ENCODE peak calls at places on chromosomes 6 and 20, in eight cellular contexts. One of them, this sample, is unnamed.

GRCh38 chr6:138520463-138520862 is 21.2 kb upstream of the NHSL1 start:
- DNase-seq in activated CD8-positive, alpha-beta memory T cell treated with anti-CD3 and anti-CD28 coated beads for 4 hours: no peak
- DNase-seq in mesothelial cell of epicardium: no peak
- DNase-seq in NCI-H1092: no peak
- DNase-seq in mucosa of gallbladder: no peak
- DNase-seq in stomach: no peak
- DNase-seq in NCI-H1105: no peak
- DNase-seq in NCI-H2081: no peak
- DNase-seq in this sample: no peak

GRCh38 chr20:63686492-63687321 is 9.7 kb upstream of the TNFRSF6B start:
- DNase-seq in NCI-H1092: no peak
- DNase-seq in mucosa of gallbladder: peak
- DNase-seq in activated CD8-positive, alpha-beta memory T cell treated with anti-CD3 and anti-CD28 coated beads for 4 hours: no peak
- DNase-seq in NCI-H2081: no peak
- DNase-seq in mesothelial cell of epicardium: no peak
- DNase-seq in stomach: peak
- DNase-seq in NCI-H1105: no peak
- DNase-seq in this sample: no peak

GRCh38 chr20:58141971-58142842 is 86.2 kb downstream of the ANKRD60 start:
- DNase-seq in NCI-H1105: no peak
- DNase-seq in mucosa of gallbladder: no peak
- DNase-seq in NCI-H1092: no peak
- DNase-seq in mesothelial cell of epicardium: no peak
- DNase-seq in stomach: no peak
- DNase-seq in activated CD8-positive, alpha-beta memory T cell treated with anti-CD3 and anti-CD28 coated beads for 4 hours: no peak
- DNase-seq in NCI-H2081: no peak
- DNase-seq in this sample: no peak

GRCh38 chr6:53530346-53530745 is 14.6 kb downstream of the GCLC start:
- DNase-seq in mesothelial cell of epicardium: no peak
- DNase-seq in activated CD8-positive, alpha-beta memory T cell treated with anti-CD3 and anti-CD28 coated beads for 4 hours: no peak
- DNase-seq in NCI-H1105: no peak
- DNase-seq in mucosa of gallbladder: peak
- DNase-seq in NCI-H1092: no peak
- DNase-seq in stomach: no peak
- DNase-seq in NCI-H2081: no peak
- DNase-seq in this sample: no peak

GRCh38 chr20:31608256-31608980 is 3.3 kb downstream of the ID1 start:
- DNase-seq in mucosa of gallbladder: peak
- DNase-seq in stomach: peak
- DNase-seq in mesothelial cell of epicardium: peak
- DNase-seq in NCI-H1092: peak
- DNase-seq in NCI-H1105: peak
- DNase-seq in NCI-H2081: peak
- DNase-seq in activated CD8-positive, alpha-beta memory T cell treated with anti-CD3 and anti-CD28 coated beads for 4 hours: no peak
- DNase-seq in this sample: peak

GRCh38 chr20:13298692-13299373 is 77.8 kb downstream of the ISM1 start:
- DNase-seq in stomach: no peak
- DNase-seq in mesothelial cell of epicardium: no peak
- DNase-seq in activated CD8-positive, alpha-beta memory T cell treated with anti-CD3 and anti-CD28 coated beads for 4 hours: no peak
- DNase-seq in NCI-H1092: no peak
- DNase-seq in NCI-H1105: no peak
- DNase-seq in NCI-H2081: no peak
- DNase-seq in mucosa of gallbladder: no peak
- DNase-seq in this sample: no peak

GRCh38 chr20:41615110-41615509 is 3.1 kb downstream of the CHD6 start:
- DNase-seq in activated CD8-positive, alpha-beta memory T cell treated with anti-CD3 and anti-CD28 coated beads for 4 hours: no peak
- DNase-seq in NCI-H2081: no peak
- DNase-seq in NCI-H1092: no peak
- DNase-seq in stomach: no peak
- DNase-seq in mesothelial cell of epicardium: no peak
- DNase-seq in mucosa of gallbladder: no peak
- DNase-seq in NCI-H1105: no peak
- DNase-seq in this sample: no peak

GRCh38 chr6:170190046-170190445 is 100.8 kb downstream of the DLL1 start:
- DNase-seq in mucosa of gallbladder: peak
- DNase-seq in stomach: no peak
- DNase-seq in NCI-H1105: no peak
- DNase-seq in NCI-H2081: no peak
- DNase-seq in mesothelial cell of epicardium: no peak
- DNase-seq in activated CD8-positive, alpha-beta memory T cell treated with anti-CD3 and anti-CD28 coated beads for 4 hours: no peak
- DNase-seq in NCI-H1092: no peak
- DNase-seq in this sample: no peak

GRCh38 chr20:23441850-23442313 is 2.4 kb downstream of the CSTL1 start:
- DNase-seq in activated CD8-positive, alpha-beta memory T cell treated with anti-CD3 and anti-CD28 coated beads for 4 hours: peak
- DNase-seq in mesothelial cell of epicardium: no peak
- DNase-seq in NCI-H1105: peak
- DNase-seq in stomach: peak
- DNase-seq in NCI-H1092: peak
- DNase-seq in mucosa of gallbladder: peak
- DNase-seq in NCI-H2081: peak
- DNase-seq in this sample: peak

GRCh38 chr6:75748743-75749538 is at the start of gene MYO6:
- DNase-seq in stomach: peak
- DNase-seq in NCI-H1105: peak
- DNase-seq in mucosa of gallbladder: peak
- DNase-seq in NCI-H2081: peak
- DNase-seq in mesothelial cell of epicardium: peak
- DNase-seq in activated CD8-positive, alpha-beta memory T cell treated with anti-CD3 and anti-CD28 coated beads for 4 hours: peak
- DNase-seq in NCI-H1092: peak
- DNase-seq in this sample: peak

GRCh38 chr6:7900621-7901020 is 10.0 kb downstream of the TXNDC5 start:
- DNase-seq in NCI-H1092: no peak
- DNase-seq in mesothelial cell of epicardium: no peak
- DNase-seq in mucosa of gallbladder: no peak
- DNase-seq in activated CD8-positive, alpha-beta memory T cell treated with anti-CD3 and anti-CD28 coated beads for 4 hours: no peak
- DNase-seq in NCI-H1105: no peak
- DNase-seq in stomach: no peak
- DNase-seq in NCI-H2081: no peak
- DNase-seq in this sample: no peak

GRCh38 chr6:4776493-4776966 is 326 bp downstream of the CDYL start:
- DNase-seq in NCI-H1092: no peak
- DNase-seq in mucosa of gallbladder: no peak
- DNase-seq in mesothelial cell of epicardium: peak
- DNase-seq in NCI-H2081: no peak
- DNase-seq in activated CD8-positive, alpha-beta memory T cell treated with anti-CD3 and anti-CD28 coated beads for 4 hours: no peak
- DNase-seq in NCI-H1105: peak
- DNase-seq in stomach: no peak
- DNase-seq in this sample: no peak

GRCh38 chr6:82614518-82614917 is 250.9 kb downstream of the TPBG start:
- DNase-seq in NCI-H1092: no peak
- DNase-seq in NCI-H1105: no peak
- DNase-seq in mucosa of gallbladder: no peak
- DNase-seq in stomach: no peak
- DNase-seq in activated CD8-positive, alpha-beta memory T cell treated with anti-CD3 and anti-CD28 coated beads for 4 hours: no peak
- DNase-seq in mesothelial cell of epicardium: no peak
- DNase-seq in NCI-H2081: no peak
- DNase-seq in this sample: no peak

GRCh38 chr6:126134491-126134890 is 148.2 kb downstream of the TRMT11 start:
- DNase-seq in stomach: no peak
- DNase-seq in activated CD8-positive, alpha-beta memory T cell treated with anti-CD3 and anti-CD28 coated beads for 4 hours: no peak
- DNase-seq in NCI-H2081: no peak
- DNase-seq in mucosa of gallbladder: no peak
- DNase-seq in NCI-H1092: no peak
- DNase-seq in mesothelial cell of epicardium: no peak
- DNase-seq in NCI-H1105: no peak
- DNase-seq in this sample: no peak

GRCh38 chr6:150720774-150721233 is 121.1 kb downstream of the PLEKHG1 start:
- DNase-seq in NCI-H1105: peak
- DNase-seq in activated CD8-positive, alpha-beta memory T cell treated with anti-CD3 and anti-CD28 coated beads for 4 hours: no peak
- DNase-seq in mucosa of gallbladder: no peak
- DNase-seq in NCI-H2081: no peak
- DNase-seq in stomach: no peak
- DNase-seq in mesothelial cell of epicardium: no peak
- DNase-seq in NCI-H1092: no peak
- DNase-seq in this sample: no peak

GRCh38 chr20:52972965-52973819 is 1.0 kb downstream of the TSHZ2 start:
- DNase-seq in mucosa of gallbladder: peak
- DNase-seq in NCI-H1105: no peak
- DNase-seq in activated CD8-positive, alpha-beta memory T cell treated with anti-CD3 and anti-CD28 coated beads for 4 hours: no peak
- DNase-seq in NCI-H2081: no peak
- DNase-seq in mesothelial cell of epicardium: no peak
- DNase-seq in NCI-H1092: peak
- DNase-seq in stomach: no peak
- DNase-seq in this sample: peak

GRCh38 chr6:127516676-127517273 is 2.4 kb downstream of the MTCL3 start:
- DNase-seq in NCI-H1092: peak
- DNase-seq in NCI-H1105: peak
- DNase-seq in NCI-H2081: peak
- DNase-seq in mesothelial cell of epicardium: no peak
- DNase-seq in mucosa of gallbladder: no peak
- DNase-seq in activated CD8-positive, alpha-beta memory T cell treated with anti-CD3 and anti-CD28 coated beads for 4 hours: no peak
- DNase-seq in stomach: no peak
- DNase-seq in this sample: no peak

GRCh38 chr6:150247803-150248202 is 105.0 kb downstream of the PPP1R14C start:
- DNase-seq in NCI-H1105: no peak
- DNase-seq in NCI-H2081: no peak
- DNase-seq in mesothelial cell of epicardium: no peak
- DNase-seq in NCI-H1092: no peak
- DNase-seq in activated CD8-positive, alpha-beta memory T cell treated with anti-CD3 and anti-CD28 coated beads for 4 hours: no peak
- DNase-seq in mucosa of gallbladder: no peak
- DNase-seq in stomach: no peak
- DNase-seq in this sample: no peak

GRCh38 chr6:31180500-31180899 is 10.0 kb upstream of the POU5F1 start:
- DNase-seq in activated CD8-positive, alpha-beta memory T cell treated with anti-CD3 and anti-CD28 coated beads for 4 hours: no peak
- DNase-seq in mucosa of gallbladder: peak
- DNase-seq in NCI-H1105: no peak
- DNase-seq in mesothelial cell of epicardium: no peak
- DNase-seq in NCI-H2081: no peak
- DNase-seq in stomach: no peak
- DNase-seq in NCI-H1092: no peak
- DNase-seq in this sample: peak

GRCh38 chr20:34022154-34022842 is 28.6 kb downstream of the RALY start:
- DNase-seq in NCI-H1092: no peak
- DNase-seq in activated CD8-positive, alpha-beta memory T cell treated with anti-CD3 and anti-CD28 coated beads for 4 hours: no peak
- DNase-seq in mesothelial cell of epicardium: no peak
- DNase-seq in mucosa of gallbladder: no peak
- DNase-seq in NCI-H2081: no peak
- DNase-seq in stomach: no peak
- DNase-seq in NCI-H1105: no peak
- DNase-seq in this sample: no peak

GRCh38 chr20:37566590-37567330 is 39.1 kb upstream of the BLCAP start:
- DNase-seq in stomach: no peak
- DNase-seq in NCI-H1092: no peak
- DNase-seq in mesothelial cell of epicardium: no peak
- DNase-seq in mucosa of gallbladder: no peak
- DNase-seq in activated CD8-positive, alpha-beta memory T cell treated with anti-CD3 and anti-CD28 coated beads for 4 hours: no peak
- DNase-seq in NCI-H1105: no peak
- DNase-seq in NCI-H2081: no peak
- DNase-seq in this sample: no peak

GRCh38 chr20:35269055-35269781 is 8.7 kb downstream of the MMP24OS start:
- DNase-seq in NCI-H1105: peak
- DNase-seq in activated CD8-positive, alpha-beta memory T cell treated with anti-CD3 and anti-CD28 coated beads for 4 hours: no peak
- DNase-seq in NCI-H1092: no peak
- DNase-seq in NCI-H2081: peak
- DNase-seq in stomach: peak
- DNase-seq in mesothelial cell of epicardium: no peak
- DNase-seq in mucosa of gallbladder: peak
- DNase-seq in this sample: no peak

GRCh38 chr20:41169791-41170351 is 32.5 kb downstream of the PLCG1 start:
- DNase-seq in NCI-H1092: no peak
- DNase-seq in NCI-H1105: no peak
- DNase-seq in mucosa of gallbladder: no peak
- DNase-seq in mesothelial cell of epicardium: peak
- DNase-seq in stomach: no peak
- DNase-seq in NCI-H2081: no peak
- DNase-seq in activated CD8-positive, alpha-beta memory T cell treated with anti-CD3 and anti-CD28 coated beads for 4 hours: no peak
- DNase-seq in this sample: no peak

GRCh38 chr6:1801401-1801800 is 191.7 kb downstream of the FOXC1 start:
- DNase-seq in NCI-H1092: no peak
- DNase-seq in NCI-H2081: no peak
- DNase-seq in mesothelial cell of epicardium: no peak
- DNase-seq in mucosa of gallbladder: no peak
- DNase-seq in activated CD8-positive, alpha-beta memory T cell treated with anti-CD3 and anti-CD28 coated beads for 4 hours: no peak
- DNase-seq in stomach: no peak
- DNase-seq in NCI-H1105: no peak
- DNase-seq in this sample: no peak

GRCh38 chr6:39377530-39377929 is 55.0 kb upstream of the KCNK16 start:
- DNase-seq in NCI-H2081: peak
- DNase-seq in activated CD8-positive, alpha-beta memory T cell treated with anti-CD3 and anti-CD28 coated beads for 4 hours: no peak
- DNase-seq in stomach: no peak
- DNase-seq in mucosa of gallbladder: peak
- DNase-seq in mesothelial cell of epicardium: peak
- DNase-seq in NCI-H1105: no peak
- DNase-seq in NCI-H1092: peak
- DNase-seq in this sample: peak

GRCh38 chr6:30883476-30883742 is 910 bp upstream of the DDR1 start:
- DNase-seq in activated CD8-positive, alpha-beta memory T cell treated with anti-CD3 and anti-CD28 coated beads for 4 hours: no peak
- DNase-seq in NCI-H1105: no peak
- DNase-seq in stomach: no peak
- DNase-seq in mesothelial cell of epicardium: no peak
- DNase-seq in mucosa of gallbladder: no peak
- DNase-seq in NCI-H2081: no peak
- DNase-seq in NCI-H1092: no peak
- DNase-seq in this sample: no peak

GRCh38 chr20:6008254-6008653 is 45.6 kb downstream of the LRRN4 start:
- DNase-seq in mucosa of gallbladder: peak
- DNase-seq in mesothelial cell of epicardium: no peak
- DNase-seq in NCI-H2081: no peak
- DNase-seq in stomach: peak
- DNase-seq in NCI-H1092: no peak
- DNase-seq in NCI-H1105: no peak
- DNase-seq in activated CD8-positive, alpha-beta memory T cell treated with anti-CD3 and anti-CD28 coated beads for 4 hours: no peak
- DNase-seq in this sample: peak

GRCh38 chr6:31477521-31477920 is 20.4 kb upstream of the MICB start:
- DNase-seq in mesothelial cell of epicardium: no peak
- DNase-seq in activated CD8-positive, alpha-beta memory T cell treated with anti-CD3 and anti-CD28 coated beads for 4 hours: no peak
- DNase-seq in NCI-H1092: no peak
- DNase-seq in mucosa of gallbladder: no peak
- DNase-seq in NCI-H1105: no peak
- DNase-seq in stomach: no peak
- DNase-seq in NCI-H2081: no peak
- DNase-seq in this sample: no peak

GRCh38 chr6:2718334-2719052 is 32.2 kb downstream of the MYLK4 start:
- DNase-seq in stomach: no peak
- DNase-seq in NCI-H2081: no peak
- DNase-seq in NCI-H1105: no peak
- DNase-seq in activated CD8-positive, alpha-beta memory T cell treated with anti-CD3 and anti-CD28 coated beads for 4 hours: no peak
- DNase-seq in mesothelial cell of epicardium: no peak
- DNase-seq in NCI-H1092: no peak
- DNase-seq in mucosa of gallbladder: no peak
- DNase-seq in this sample: no peak

GRCh38 chr6:124783344-124783743 is 178.9 kb upstream of the RNF217 start:
- DNase-seq in NCI-H2081: no peak
- DNase-seq in stomach: no peak
- DNase-seq in NCI-H1092: no peak
- DNase-seq in mesothelial cell of epicardium: no peak
- DNase-seq in mucosa of gallbladder: no peak
- DNase-seq in activated CD8-positive, alpha-beta memory T cell treated with anti-CD3 and anti-CD28 coated beads for 4 hours: no peak
- DNase-seq in NCI-H1105: no peak
- DNase-seq in this sample: no peak

GRCh38 chr20:7843613-7844012 is 96.6 kb downstream of the HAO1 start:
- DNase-seq in mesothelial cell of epicardium: no peak
- DNase-seq in activated CD8-positive, alpha-beta memory T cell treated with anti-CD3 and anti-CD28 coated beads for 4 hours: no peak
- DNase-seq in NCI-H1092: no peak
- DNase-seq in NCI-H2081: no peak
- DNase-seq in NCI-H1105: no peak
- DNase-seq in mucosa of gallbladder: no peak
- DNase-seq in stomach: no peak
- DNase-seq in this sample: no peak

GRCh38 chr20:32050851-32051556 is 1.0 kb upstream of the HCK start:
- DNase-seq in mucosa of gallbladder: peak
- DNase-seq in stomach: no peak
- DNase-seq in activated CD8-positive, alpha-beta memory T cell treated with anti-CD3 and anti-CD28 coated beads for 4 hours: no peak
- DNase-seq in mesothelial cell of epicardium: no peak
- DNase-seq in NCI-H2081: no peak
- DNase-seq in NCI-H1092: no peak
- DNase-seq in NCI-H1105: no peak
- DNase-seq in this sample: peak

GRCh38 chr6:31394381-31394780 is 9.0 kb upstream of the MICA start:
- DNase-seq in mucosa of gallbladder: no peak
- DNase-seq in stomach: no peak
- DNase-seq in mesothelial cell of epicardium: no peak
- DNase-seq in NCI-H2081: no peak
- DNase-seq in NCI-H1092: no peak
- DNase-seq in activated CD8-positive, alpha-beta memory T cell treated with anti-CD3 and anti-CD28 coated beads for 4 hours: no peak
- DNase-seq in NCI-H1105: no peak
- DNase-seq in this sample: no peak

GRCh38 chr6:26388441-26388840 is 5.5 kb downstream of the BTN2A2 start:
- DNase-seq in mucosa of gallbladder: no peak
- DNase-seq in NCI-H1105: no peak
- DNase-seq in NCI-H1092: no peak
- DNase-seq in NCI-H2081: no peak
- DNase-seq in stomach: no peak
- DNase-seq in activated CD8-positive, alpha-beta memory T cell treated with anti-CD3 and anti-CD28 coated beads for 4 hours: no peak
- DNase-seq in mesothelial cell of epicardium: no peak
- DNase-seq in this sample: no peak

This sample was measured in C1 segment of cervical spinal cord.